ENCODE peak calls at places on chromosomes 1 and 21, in four cellular contexts. R, H, Z and E are unnamed samples.

GRCh38 chr1:202323731-202324130 is 18.0 kb downstream of the UBE2T start:
- DNase-seq in H (no peak), Z (no peak), R (no peak), E (no peak)

GRCh38 chr1:185646202-185646683 is 87.9 kb upstream of the HMCN1 start:
- DNase-seq in H (peak; percentile 96), Z (no peak), R (peak; percentile 39), E (no peak)

GRCh38 chr1:31764307-31765040 is at the start of gene ADGRB2:
- DNase-seq in H (peak; percentile 35), Z (no peak), R (no peak), E (no peak)

GRCh38 chr1:42950146-42950480 is 8.6 kb downstream of the SLC2A1 start:
- DNase-seq in Z (no peak), H (no peak), R (no peak), E (no peak)

GRCh38 chr1:213423041-213423440 is 372.0 kb downstream of the RPS6KC1 start:
- DNase-seq in Z (no peak), H (no peak), R (no peak), E (no peak)

GRCh38 chr1:213327318-213327667 is 276.3 kb downstream of the RPS6KC1 start:
- DNase-seq in R (peak; percentile 41), H (peak; percentile 9), Z (no peak), E (no peak)

GRCh38 chr1:14328687-14329086 is 269.8 kb upstream of the KAZN start:
- DNase-seq in Z (no peak), H (no peak), R (no peak), E (no peak)

GRCh38 chr1:45928486-45929205 is 125.2 kb downstream of the MAST2 start:
- DNase-seq in Z (no peak), H (no peak), R (no peak), E (no peak)

GRCh38 chr1:246931549-246932365 is at the start of gene AHCTF1:
- DNase-seq in R (peak; percentile 97), H (peak; percentile 97), Z (peak; percentile 99), E (peak; percentile 93)
- TF ChIP-seq POLR2A in R (peak; percentile 79), H (peak; percentile 98), Z (peak; percentile 97), E (peak; percentile 93)

DNA sequence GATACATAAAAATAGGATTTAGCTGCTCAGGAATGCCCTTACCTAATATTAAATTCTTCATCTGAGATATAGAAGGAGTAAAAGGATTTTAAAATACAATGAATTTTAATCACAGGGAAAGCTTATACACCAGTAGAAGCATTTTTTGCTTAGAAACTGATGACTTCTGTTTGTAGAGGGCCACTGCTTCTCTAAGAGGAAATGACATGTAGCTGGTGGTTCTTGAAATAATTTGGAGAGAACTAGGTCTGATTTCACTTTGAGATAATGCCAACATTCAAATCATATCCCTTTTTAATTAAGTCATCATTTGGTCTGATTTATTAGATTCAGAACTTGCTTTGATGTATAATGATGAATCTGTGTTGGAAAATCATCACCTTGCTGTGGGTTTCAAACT is 166.6 kb upstream of the SGIP1 start:
- DNase-seq in R (no peak), Z (no peak), H (no peak), E (no peak)
- TF ChIP-seq POLR2A in R (no peak), Z (no peak), H (no peak), E (no peak)

DNA sequence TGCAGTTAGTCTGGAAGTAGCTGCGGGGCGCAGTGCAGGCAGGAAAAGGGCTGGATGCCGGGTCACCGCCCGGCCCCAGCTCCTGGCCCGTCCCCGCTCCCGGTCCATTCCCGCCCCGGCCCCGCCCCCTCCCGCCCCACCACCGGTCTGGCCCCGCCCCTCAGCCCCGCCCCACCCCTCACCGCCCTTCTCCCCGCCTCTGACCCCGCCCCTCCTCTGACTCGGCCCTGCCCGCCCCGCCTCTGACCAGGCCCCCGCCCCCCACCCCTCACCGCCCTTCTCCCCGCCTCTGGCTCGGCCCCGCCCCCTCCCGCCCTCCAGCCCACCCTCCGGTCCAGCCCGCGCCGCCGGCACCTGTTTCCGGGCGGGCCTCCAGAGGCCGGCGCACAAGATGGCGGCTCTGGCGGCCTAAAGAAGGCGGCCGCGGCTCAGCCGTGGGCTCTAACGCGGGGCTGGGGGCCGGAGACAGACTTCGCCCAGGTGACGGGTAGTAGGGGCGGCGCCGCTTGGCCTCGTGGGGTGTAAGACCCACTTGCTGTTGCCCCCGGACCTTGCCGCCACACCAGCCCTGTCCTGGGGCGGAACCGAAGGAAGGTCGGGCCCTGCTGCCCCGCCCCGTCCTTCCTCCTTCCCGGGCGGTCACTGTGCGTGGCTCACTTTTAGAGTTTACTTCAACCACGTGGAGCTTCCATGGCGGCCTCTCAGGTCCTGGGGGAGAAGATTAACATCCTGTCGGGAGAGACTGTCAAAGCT is at the start of gene UBIAD1:
- DNase-seq in Z (peak; percentile 96), H (peak; percentile 87), R (peak; percentile 88), E (peak; percentile 91)
- TF ChIP-seq POLR2A in Z (no peak), H (peak; percentile 61), R (no peak), E (peak; percentile 77)

GRCh38 chr1:77889671-77890070 is 1.2 kb downstream of the NEXN start:
- DNase-seq in R (peak; percentile 44), H (peak; percentile 12), Z (no peak), E (no peak)

GRCh38 chr1:77888071-77888428 is 374 bp upstream of the NEXN start:
- DNase-seq in R (peak; percentile 77), Z (no peak), H (no peak), E (no peak)

GRCh38 chr1:77891200-77891599 is 2.8 kb downstream of the NEXN start:
- DNase-seq in R (no peak), Z (no peak), H (no peak), E (no peak)

GRCh38 chr1:77889240-77889637 is 815 bp downstream of the NEXN start:
- DNase-seq in Z (no peak), H (peak; percentile 35), R (no peak), E (no peak)

DNA sequence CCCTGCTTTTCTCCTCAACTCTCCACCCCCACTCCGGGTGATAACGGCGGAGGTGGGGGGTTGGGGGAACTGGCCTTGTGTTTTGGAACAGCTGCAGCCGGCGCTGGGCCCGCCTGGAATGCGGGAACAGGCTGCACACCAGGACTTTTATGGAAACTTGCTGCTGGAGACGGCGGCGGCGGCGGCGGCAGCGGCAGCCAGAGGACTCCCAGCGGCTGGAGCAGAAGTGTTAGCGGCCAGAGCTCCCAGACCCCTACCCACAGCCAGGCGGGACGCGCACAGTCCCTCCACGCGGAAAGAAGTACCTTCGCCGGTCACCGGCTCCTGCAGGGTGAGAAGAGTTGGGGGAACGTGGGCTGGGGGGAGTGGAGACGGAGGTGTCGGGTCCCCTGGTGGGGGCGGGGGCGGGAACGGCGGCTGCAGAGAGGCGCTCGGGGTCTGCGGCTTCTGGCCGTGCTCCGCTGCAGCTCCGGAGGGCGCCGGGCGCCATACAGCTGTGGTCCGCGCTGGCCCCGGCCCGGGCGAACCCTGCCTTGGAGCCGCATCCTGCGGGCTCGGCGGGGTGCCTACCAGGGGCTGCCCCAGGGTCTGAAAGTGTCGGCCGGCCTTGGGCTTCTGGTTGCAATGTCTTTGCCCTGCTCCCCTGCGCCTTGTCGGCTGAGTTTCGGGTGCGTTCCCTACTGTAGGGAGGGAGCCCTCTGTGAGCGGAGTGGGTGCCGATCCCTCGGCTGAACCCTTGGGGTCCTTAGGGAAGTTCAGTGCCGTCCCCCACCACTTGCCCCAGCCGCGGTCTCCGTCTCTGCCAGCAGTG is at the start of gene NEXN:
- DNase-seq in Z (peak; percentile 84), R (peak; percentile 94), H (peak; percentile 41), E (peak; percentile 67)
- TF ChIP-seq POLR2A in Z (no peak), R (no peak), H (peak; percentile 17), E (no peak)

DNA sequence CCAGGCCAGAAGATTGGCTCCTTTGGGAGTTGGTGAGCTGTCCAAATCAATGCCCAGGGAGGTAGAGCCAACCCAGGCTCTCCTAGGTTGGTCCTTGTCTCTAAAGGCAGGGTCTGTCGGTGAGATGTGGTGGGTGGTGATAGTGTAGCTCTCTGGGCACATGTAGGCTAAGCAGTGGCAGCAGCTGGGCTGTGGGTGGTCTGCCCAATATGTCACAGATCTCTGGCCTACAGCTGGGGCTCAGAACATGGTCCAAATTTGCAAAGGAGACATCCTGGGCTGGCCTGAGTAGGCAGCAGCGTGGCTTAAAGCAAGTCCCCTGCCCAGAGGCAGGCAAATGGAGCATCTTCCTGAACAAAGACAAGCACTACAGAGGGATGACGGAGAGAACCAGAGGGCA is 61.1 kb upstream of the PRDX6 start:
- DNase-seq in H (no peak), R (no peak), Z (no peak), E (no peak)
- TF ChIP-seq POLR2A in H (no peak), R (no peak), Z (no peak), E (no peak)

DNA sequence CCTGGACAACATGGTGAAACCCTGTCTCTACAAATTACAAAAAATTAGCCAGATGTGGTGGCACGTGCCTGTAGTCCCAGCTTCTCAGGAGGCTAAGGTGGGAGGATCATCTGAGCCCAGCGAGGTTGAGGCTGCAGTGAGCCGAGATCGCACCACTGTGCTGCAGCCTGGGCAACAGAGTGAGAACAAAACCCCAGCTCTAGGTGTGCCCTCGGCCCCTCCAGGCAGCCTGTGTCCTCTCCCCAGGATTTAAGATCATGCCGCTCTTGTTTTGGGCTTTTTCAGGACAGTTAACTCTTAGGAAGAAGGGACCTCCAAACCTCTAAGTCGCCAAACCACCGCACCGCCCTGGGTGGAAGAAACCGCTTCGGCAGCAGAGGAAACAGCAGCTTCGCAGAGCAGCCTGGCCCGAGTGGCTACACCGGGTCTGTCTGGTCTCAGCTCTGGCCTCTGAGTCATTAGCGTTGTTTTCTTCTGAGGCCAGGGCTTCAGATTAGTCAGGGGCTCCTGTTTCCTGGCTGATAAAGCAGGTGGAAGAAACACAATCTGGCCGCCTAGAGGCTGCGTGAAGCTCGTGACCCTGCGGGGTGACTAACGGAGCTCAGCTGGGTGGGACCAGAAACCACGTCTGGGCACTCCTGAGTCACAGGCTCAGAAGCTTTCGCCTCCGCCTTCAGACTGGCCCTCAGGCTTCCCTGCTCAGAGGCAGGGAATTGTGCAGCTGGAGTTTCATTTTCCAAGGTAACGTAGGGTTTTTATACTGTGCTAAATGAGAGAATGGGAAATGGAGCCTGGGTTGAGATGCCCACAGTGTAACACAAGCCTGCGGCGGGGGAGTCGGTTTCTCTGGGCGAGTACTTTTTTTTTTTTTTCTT is 44.7 kb downstream of the CHAF1B start:
- DNase-seq in Z (peak; percentile 85), R (peak; percentile 80), H (peak; percentile 92), E (no peak)
- TF ChIP-seq POLR2A in Z (no peak), R (no peak), H (peak; percentile 51), E (no peak)

GRCh38 chr1:21931171-21932093 is 5.7 kb downstream of the HSPG2 start:
- DNase-seq in R (peak; percentile 83), H (peak; percentile 87), Z (peak; percentile 77), E (no peak)
- TF ChIP-seq POLR2A in R (no peak), H (no peak), Z (no peak), E (no peak)

DNA sequence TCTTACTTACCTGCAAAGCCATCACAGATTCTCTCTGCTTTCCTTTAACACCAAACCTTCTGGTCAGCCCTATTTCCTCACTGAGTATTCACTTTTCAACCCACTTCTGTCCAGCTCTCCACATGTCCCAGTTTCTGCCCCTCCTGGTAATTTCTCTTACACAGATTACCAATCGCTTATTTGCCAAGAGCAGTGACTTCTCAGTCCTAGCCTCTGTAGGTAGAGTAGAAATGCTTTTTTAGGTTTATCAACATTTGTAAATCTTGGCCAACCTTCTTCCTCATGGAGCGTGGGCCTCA is 33.6 kb upstream of the LRRC8C start:
- DNase-seq in H (no peak), Z (no peak), R (no peak), E (no peak)
- TF ChIP-seq POLR2A in H (no peak), Z (no peak), R (no peak), E (no peak)